ENCODE peak calls at places on chromosomes 6 and 20, in six cellular contexts. One of them, this sample, is unnamed.
A peak's percentile ranks its signal among the peaks of the same experiment; 100 is the strongest.

GRCh38 chr6:403659-404655 is 12.4 kb downstream of the IRF4 start:
- DNase-seq in lung microvascular endothelial cell: no peak
- DNase-seq in CD8-positive, alpha-beta T cell: no peak
- DNase-seq in COLO829: no peak
- DNase-seq in GM13977: no peak
- DNase-seq in nucleus accumbens: no peak
- DNase-seq in this sample: peak; percentile 56

GRCh38 chr6:19298422-19298821 is 538.7 kb upstream of the ID4 start:
- DNase-seq in COLO829: no peak
- DNase-seq in lung microvascular endothelial cell: no peak
- DNase-seq in GM13977: no peak
- DNase-seq in CD8-positive, alpha-beta T cell: no peak
- DNase-seq in nucleus accumbens: no peak
- DNase-seq in this sample: no peak

GRCh38 chr6:125793863-125794262 is 3.1 kb downstream of the NCOA7 start:
- DNase-seq in COLO829: no peak
- DNase-seq in CD8-positive, alpha-beta T cell: no peak
- DNase-seq in nucleus accumbens: no peak
- DNase-seq in GM13977: no peak
- DNase-seq in lung microvascular endothelial cell: peak; percentile 65
- DNase-seq in this sample: no peak

GRCh38 chr6:106167105-106167814 is 81.1 kb downstream of the PRDM1 start:
- DNase-seq in lung microvascular endothelial cell: no peak
- DNase-seq in GM13977: peak; percentile 56
- DNase-seq in COLO829: no peak
- DNase-seq in nucleus accumbens: no peak
- DNase-seq in CD8-positive, alpha-beta T cell: no peak
- DNase-seq in this sample: no peak

GRCh38 chr6:16690244-16691142 is 70.8 kb downstream of the ATXN1 start:
- DNase-seq in CD8-positive, alpha-beta T cell: no peak
- DNase-seq in nucleus accumbens: no peak
- DNase-seq in COLO829: no peak
- DNase-seq in lung microvascular endothelial cell: no peak
- DNase-seq in GM13977: peak; percentile 41
- DNase-seq in this sample: no peak

GRCh38 chr6:88380083-88380482 is 213.9 kb upstream of the CNR1 start:
- DNase-seq in lung microvascular endothelial cell: peak; percentile 96
- DNase-seq in nucleus accumbens: no peak
- DNase-seq in GM13977: no peak
- DNase-seq in CD8-positive, alpha-beta T cell: no peak
- DNase-seq in COLO829: peak; percentile 58
- DNase-seq in this sample: no peak

GRCh38 chr6:108168026-108168463 is 2.2 kb downstream of the NR2E1 start:
- DNase-seq in lung microvascular endothelial cell: no peak
- DNase-seq in CD8-positive, alpha-beta T cell: no peak
- DNase-seq in GM13977: peak; percentile 40
- DNase-seq in nucleus accumbens: no peak
- DNase-seq in COLO829: no peak
- DNase-seq in this sample: no peak

GRCh38 chr6:39102024-39102820 is 12.8 kb downstream of the SAYSD1 start:
- DNase-seq in lung microvascular endothelial cell: peak; percentile 10
- DNase-seq in COLO829: no peak
- DNase-seq in CD8-positive, alpha-beta T cell: no peak
- DNase-seq in nucleus accumbens: no peak
- DNase-seq in GM13977: no peak
- DNase-seq in this sample: no peak

GRCh38 chr6:111837641-111838500 is 35.4 kb downstream of the FYN start:
- DNase-seq in CD8-positive, alpha-beta T cell: peak; percentile 31
- DNase-seq in nucleus accumbens: no peak
- DNase-seq in COLO829: no peak
- DNase-seq in GM13977: peak; percentile 22
- DNase-seq in lung microvascular endothelial cell: no peak
- DNase-seq in this sample: peak; percentile 59

GRCh38 chr6:24228681-24229255 is 102.8 kb downstream of the NRSN1 start:
- DNase-seq in lung microvascular endothelial cell: no peak
- DNase-seq in COLO829: peak; percentile 81
- DNase-seq in CD8-positive, alpha-beta T cell: no peak
- DNase-seq in nucleus accumbens: no peak
- DNase-seq in GM13977: no peak
- DNase-seq in this sample: no peak

GRCh38 chr20:46649965-46650542 is 1.2 kb downstream of the SLC13A3 start:
- DNase-seq in GM13977: no peak
- DNase-seq in nucleus accumbens: no peak
- DNase-seq in CD8-positive, alpha-beta T cell: no peak
- DNase-seq in lung microvascular endothelial cell: no peak
- DNase-seq in COLO829: no peak
- DNase-seq in this sample: no peak

GRCh38 chr6:3526962-3527796 is 70.3 kb upstream of the SLC22A23 start:
- DNase-seq in CD8-positive, alpha-beta T cell: no peak
- DNase-seq in GM13977: no peak
- DNase-seq in lung microvascular endothelial cell: no peak
- DNase-seq in nucleus accumbens: no peak
- DNase-seq in COLO829: no peak
- DNase-seq in this sample: no peak

GRCh38 chr6:148440021-148440420 is 97.4 kb downstream of the SASH1 start:
- DNase-seq in GM13977: no peak
- DNase-seq in nucleus accumbens: no peak
- DNase-seq in COLO829: no peak
- DNase-seq in CD8-positive, alpha-beta T cell: no peak
- DNase-seq in lung microvascular endothelial cell: no peak
- DNase-seq in this sample: no peak

GRCh38 chr20:7305971-7306370 is 538.5 kb downstream of the BMP2 start:
- DNase-seq in GM13977: no peak
- DNase-seq in CD8-positive, alpha-beta T cell: no peak
- DNase-seq in lung microvascular endothelial cell: peak; percentile 61
- DNase-seq in COLO829: no peak
- DNase-seq in nucleus accumbens: no peak
- DNase-seq in this sample: no peak

GRCh38 chr6:82842721-82843120 is 222.9 kb downstream of the UBE3D start:
- DNase-seq in CD8-positive, alpha-beta T cell: no peak
- DNase-seq in nucleus accumbens: no peak
- DNase-seq in GM13977: no peak
- DNase-seq in COLO829: no peak
- DNase-seq in lung microvascular endothelial cell: no peak
- DNase-seq in this sample: no peak

GRCh38 chr20:18851556-18852098 is 38.0 kb downstream of the SCP2D1 start:
- DNase-seq in COLO829: no peak
- DNase-seq in nucleus accumbens: no peak
- DNase-seq in CD8-positive, alpha-beta T cell: no peak
- DNase-seq in GM13977: no peak
- DNase-seq in lung microvascular endothelial cell: no peak
- DNase-seq in this sample: no peak

GRCh38 chr20:6265204-6265904 is 142.5 kb upstream of the FERMT1 start:
- DNase-seq in COLO829: peak; percentile 64
- DNase-seq in lung microvascular endothelial cell: peak; percentile 35
- DNase-seq in CD8-positive, alpha-beta T cell: no peak
- DNase-seq in GM13977: peak; percentile 16
- DNase-seq in nucleus accumbens: no peak
- DNase-seq in this sample: no peak

GRCh38 chr20:49460916-49461315 is 21.6 kb downstream of the KCNB1 start:
- DNase-seq in CD8-positive, alpha-beta T cell: no peak
- DNase-seq in COLO829: no peak
- DNase-seq in nucleus accumbens: no peak
- DNase-seq in lung microvascular endothelial cell: no peak
- DNase-seq in GM13977: no peak
- DNase-seq in this sample: no peak

GRCh38 chr6:6881438-6882267 is 226.1 kb upstream of the RREB1 start:
- DNase-seq in nucleus accumbens: no peak
- DNase-seq in GM13977: no peak
- DNase-seq in lung microvascular endothelial cell: no peak
- DNase-seq in CD8-positive, alpha-beta T cell: no peak
- DNase-seq in COLO829: no peak
- DNase-seq in this sample: no peak

GRCh38 chr6:133202610-133203343 is 38.4 kb upstream of the EYA4 start:
- DNase-seq in nucleus accumbens: no peak
- DNase-seq in CD8-positive, alpha-beta T cell: no peak
- DNase-seq in lung microvascular endothelial cell: no peak
- DNase-seq in GM13977: no peak
- DNase-seq in COLO829: no peak
- DNase-seq in this sample: no peak

GRCh38 chr6:135505222-135505621 is 7.7 kb upstream of the AHI1 start:
- DNase-seq in lung microvascular endothelial cell: no peak
- DNase-seq in CD8-positive, alpha-beta T cell: no peak
- DNase-seq in nucleus accumbens: no peak
- DNase-seq in GM13977: no peak
- DNase-seq in COLO829: no peak
- DNase-seq in this sample: no peak

GRCh38 chr6:20826378-20826777 is 292.1 kb downstream of the CDKAL1 start:
- DNase-seq in lung microvascular endothelial cell: peak; percentile 83
- DNase-seq in CD8-positive, alpha-beta T cell: no peak
- DNase-seq in COLO829: peak; percentile 41
- DNase-seq in GM13977: no peak
- DNase-seq in nucleus accumbens: no peak
- DNase-seq in this sample: no peak

GRCh38 chr20:47319517-47320252 is 36.8 kb downstream of the ZMYND8 start:
- DNase-seq in lung microvascular endothelial cell: peak; percentile 69
- DNase-seq in GM13977: no peak
- DNase-seq in CD8-positive, alpha-beta T cell: no peak
- DNase-seq in nucleus accumbens: peak; percentile 75
- DNase-seq in COLO829: peak; percentile 78
- DNase-seq in this sample: no peak

GRCh38 chr6:132399376-132400074 is 1.8 kb downstream of the MOXD1 start:
- DNase-seq in nucleus accumbens: no peak
- DNase-seq in CD8-positive, alpha-beta T cell: no peak
- DNase-seq in COLO829: no peak
- DNase-seq in GM13977: no peak
- DNase-seq in lung microvascular endothelial cell: no peak
- DNase-seq in this sample: no peak

GRCh38 chr6:36908758-36909157 is 23.0 kb downstream of the C6orf89 start:
- DNase-seq in CD8-positive, alpha-beta T cell: no peak
- DNase-seq in nucleus accumbens: no peak
- DNase-seq in COLO829: no peak
- DNase-seq in lung microvascular endothelial cell: no peak
- DNase-seq in GM13977: no peak
- DNase-seq in this sample: no peak